ENCODE peak calls at places on chromosomes 11 and 22, in six cellular contexts. X, U, B, C, O and G are unnamed samples.

GRCh38 chr22:35329114-35329847 is 29.6 kb downstream of the TOM1 start:
- DNase-seq in X (no peak), B (no peak), C (no peak), O (no peak), U (no peak), G (no peak)

GRCh38 chr11:104858882-104859735 is 39.2 kb downstream of the CASP12 start:
- DNase-seq in B (no peak), X (no peak), C (peak), U (peak), O (no peak), G (no peak)

GRCh38 chr11:86629070-86629706 is 43.2 kb downstream of the ME3 start:
- DNase-seq in O (no peak), B (no peak), X (no peak), U (no peak), C (peak), G (peak)

GRCh38 chr11:2313051-2313951 is 11.5 kb downstream of the TSPAN32 start:
- DNase-seq in B (no peak), X (no peak), C (no peak), O (no peak), U (no peak), G (no peak)

GRCh38 chr11:17408641-17409040 is 20.2 kb upstream of the KCNJ11 start:
- DNase-seq in X (no peak), B (no peak), U (no peak), O (no peak), C (no peak), G (no peak)

GRCh38 chr11:12704049-12704448 is 29.8 kb downstream of the TEAD1 start:
- DNase-seq in B (no peak), X (no peak), U (peak), C (peak), O (no peak), G (peak)

GRCh38 chr11:10058356-10058755 is 235.7 kb downstream of the SBF2 start:
- DNase-seq in O (no peak), X (no peak), C (no peak), U (no peak), B (no peak), G (peak)

GRCh38 chr22:37746366-37747089 is 49.7 kb downstream of the TRIOBP start:
- DNase-seq in X (no peak), U (peak), C (no peak), O (peak), B (peak), G (no peak)

GRCh38 chr11:128506999-128507591 is 80.3 kb downstream of the ETS1 start:
- DNase-seq in U (no peak), O (no peak), C (peak), B (no peak), X (no peak), G (peak)

GRCh38 chr22:44136112-44136511 is 44.6 kb upstream of the PARVG start:
- DNase-seq in X (no peak), C (no peak), O (no peak), B (no peak), U (no peak), G (no peak)

GRCh38 chr11:72040497-72041363 is 39.6 kb downstream of the NUMA1 start:
- DNase-seq in B (peak), X (peak), U (peak), C (peak), O (peak), G (peak)

GRCh38 chr11:63598556-63598955 is 15.7 kb downstream of the PLAAT3 start:
- DNase-seq in U (no peak), X (no peak), O (no peak), B (no peak), C (no peak), G (no peak)
- H3K14ac ChIP-seq in U (no peak), X (no peak), O (no peak), B (no peak), C (no peak), G (peak)

DNA sequence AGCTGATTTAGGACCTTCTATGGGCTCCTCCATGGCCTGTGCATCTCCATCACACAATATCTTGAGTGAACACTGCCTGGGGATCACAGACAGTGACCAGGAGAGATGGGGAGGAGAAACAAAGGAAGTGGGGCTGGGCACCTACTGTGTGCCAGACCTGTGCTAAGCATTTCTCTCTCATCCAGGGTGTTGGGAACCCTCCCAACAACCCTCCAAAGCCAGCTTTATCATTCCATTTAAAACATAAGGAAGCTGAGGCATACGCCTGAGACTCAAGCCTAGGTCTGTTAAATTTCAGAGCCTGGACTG is 130.2 kb downstream of the MN1 start:
- DNase-seq in U (no peak), X (no peak), O (no peak), C (no peak), B (no peak), G (no peak)
- H2BK5ac ChIP-seq in U (peak), X (no peak), O (peak), C (no peak), B (peak), G (no peak)

GRCh38 chr11:65887026-65887722 is 1.1 kb downstream of the FIBP start:
- DNase-seq in C (no peak), U (no peak), O (no peak), X (no peak), B (no peak), G (no peak)
- H3K14ac ChIP-seq in C (no peak), U (no peak), O (no peak), X (no peak), B (no peak), G (peak)

GRCh38 chr11:61425367-61426131 is 4.2 kb downstream of the CPSF7 start:
- DNase-seq in C (no peak), X (no peak), O (no peak), U (no peak), B (no peak), G (no peak)

GRCh38 chr11:61429346-61429690 is 457 bp downstream of the CPSF7 start:
- DNase-seq in X (peak), B (peak), U (peak), O (peak), C (peak), G (peak)

GRCh38 chr11:61429691-61430582 is at the start of the genes CPSF7 and SDHAF2:
- DNase-seq in B (peak), O (peak), C (peak), U (peak), X (peak), G (peak)
- H2BK5ac ChIP-seq in B (peak), O (peak), C (peak), U (peak), X (no peak), G (peak)

GRCh38 chr22:39429916-39430575 is 26.8 kb upstream of the MGAT3 start:
- DNase-seq in B (no peak), U (no peak), X (peak), O (no peak), C (no peak), G (no peak)
- H3K14ac ChIP-seq in B (no peak), U (no peak), X (peak), O (no peak), C (no peak), G (no peak)

GRCh38 chr22:39518124-39518786 is 2.1 kb upstream of the ATF4 start:
- DNase-seq in B (no peak), O (no peak), C (peak), X (no peak), U (no peak), G (peak)

GRCh38 chr22:39517470-39517869 is 2.9 kb upstream of the ATF4 start:
- DNase-seq in O (no peak), X (no peak), C (no peak), U (no peak), B (no peak), G (no peak)

GRCh38 chr22:39520054-39520873 is at the start of gene ATF4:
- DNase-seq in C (peak), U (peak), B (peak), O (peak), X (peak), G (peak)

GRCh38 chr22:39519681-39520053 is 695 bp upstream of the ATF4 start:
- DNase-seq in U (no peak), O (no peak), X (peak), C (peak), B (no peak), G (no peak)

DNA sequence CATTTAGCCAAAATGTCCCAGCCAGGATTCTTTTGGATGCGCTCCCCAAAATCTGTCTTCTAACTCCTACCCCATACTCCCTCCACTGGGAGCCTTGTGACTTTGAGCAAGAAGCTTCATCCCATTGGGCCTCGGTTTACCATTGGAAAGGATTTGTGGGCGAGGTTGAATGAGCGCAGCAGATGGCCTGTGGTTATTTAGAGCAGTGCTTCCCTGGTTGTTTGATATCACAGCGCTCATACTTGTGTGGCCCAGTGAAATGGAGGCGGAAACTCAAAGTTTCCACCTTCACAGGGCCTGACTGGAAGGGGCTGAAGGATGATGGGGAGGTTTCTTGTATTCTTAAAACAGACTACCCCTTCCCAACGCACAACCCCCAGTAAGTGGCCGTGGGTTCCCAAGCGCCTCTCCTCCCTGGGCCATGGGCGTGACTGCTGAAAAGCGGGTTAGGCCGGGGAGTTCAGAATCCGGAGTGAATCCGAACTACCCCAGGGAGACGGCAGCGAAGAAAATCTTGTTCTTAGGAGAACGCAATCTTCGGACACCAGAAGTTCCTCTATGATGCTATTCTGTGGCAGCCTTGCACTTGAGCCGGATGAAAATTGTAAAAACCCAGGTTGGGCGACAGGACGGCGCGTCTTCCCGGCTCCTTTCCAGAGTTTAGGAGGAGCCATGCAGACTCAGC is 1.2 kb upstream of the ATF4 start:
- DNase-seq in C (no peak), B (no peak), U (peak), X (no peak), O (no peak), G (peak)
- H2BK5ac ChIP-seq in C (peak), B (peak), U (peak), X (no peak), O (peak), G (peak)